ENCODE peak calls at places on chromosomes 13 and 19, in six cellular contexts. W is glutamatergic neuron; Y is CD14-positive monocyte; C is fibroblast of lung; U is CD8-positive, alpha-beta T cell; X is tibial nerve. P is an unnamed sample.

GRCh38 chr19:46631481-46631880 is 4.5 kb downstream of the GNG8 start:
- DNase-seq in W (peak; percentile 76), Y (no peak), C (no peak), U (no peak), X (peak; percentile 64), P (no peak)

GRCh38 chr19:54248016-54248601 is 5.5 kb upstream of the LILRA6 start:
- DNase-seq in W (no peak), Y (peak; percentile 93), C (no peak), U (no peak), X (no peak), P (no peak)

GRCh38 chr13:74136089-74136658 is 2.0 kb upstream of the KLF12 start:
- DNase-seq in W (peak; percentile 51), Y (no peak), C (peak; percentile 67), U (no peak), X (no peak), P (peak; percentile 17)

GRCh38 chr19:1177322-1178114 is 3.5 kb upstream of the SBNO2 start:
- DNase-seq in W (no peak), Y (no peak), C (peak; percentile 94), U (no peak), X (no peak), P (no peak)

GRCh38 chr13:101523732-101524131 is 71.3 kb downstream of the ITGBL1 start:
- DNase-seq in W (no peak), Y (no peak), C (peak; percentile 68), U (no peak), X (no peak), P (no peak)

GRCh38 chr13:42892760-42893159 is 99.3 kb downstream of the EPSTI1 start:
- DNase-seq in W (no peak), Y (no peak), C (peak; percentile 69), U (no peak), X (no peak), P (no peak)

GRCh38 chr13:107421028-107421427 is 794.3 kb downstream of the LIG4 start:
- DNase-seq in W (no peak), Y (no peak), C (peak; percentile 49), U (no peak), X (no peak), P (no peak)

GRCh38 chr19:49222011-49222410 is 64.4 kb downstream of the TRPM4 start:
- DNase-seq in W (no peak), Y (no peak), C (no peak), U (no peak), X (no peak), P (no peak)

GRCh38 chr13:33285420-33286124 is at the start of gene STARD13:
- DNase-seq in W (peak; percentile 81), Y (peak; percentile 50), C (peak; percentile 98), U (no peak), X (peak; percentile 95), P (peak; percentile 47)

GRCh38 chr13:111143875-111144540 is 28.9 kb downstream of the ARHGEF7 start:
- DNase-seq in W (no peak), Y (no peak), C (no peak), U (no peak), X (no peak), P (no peak)

GRCh38 chr19:18596752-18597157 is 8.2 kb downstream of the REX1BD start:
- DNase-seq in W (peak; percentile 68), Y (peak; percentile 75), C (peak; percentile 32), U (no peak), X (no peak), P (no peak)

GRCh38 chr19:3450796-3451411 is 29.4 kb downstream of the SMIM24 start:
- DNase-seq in W (no peak), Y (peak; percentile 68), C (peak; percentile 100), U (no peak), X (no peak), P (no peak)

GRCh38 chr13:45696610-45697226 is 5.4 kb upstream of the CBY2 start:
- DNase-seq in W (no peak), Y (no peak), C (no peak), U (no peak), X (no peak), P (no peak)

GRCh38 chr13:33452873-33453558 is 167.5 kb upstream of the STARD13 start:
- DNase-seq in W (no peak), Y (no peak), C (no peak), U (no peak), X (no peak), P (no peak)

GRCh38 chr19:42176649-42176989 is 40.9 kb downstream of the DEDD2 start:
- DNase-seq in W (no peak), Y (no peak), C (no peak), U (no peak), X (no peak), P (no peak)

GRCh38 chr19:42175952-42176648 is 41.4 kb downstream of the DEDD2 start:
- DNase-seq in W (no peak), Y (no peak), C (peak; percentile 19), U (no peak), X (no peak), P (no peak)

GRCh38 chr19:42175335-42175734 is 42.1 kb downstream of the DEDD2 start:
- DNase-seq in W (no peak), Y (no peak), C (no peak), U (no peak), X (no peak), P (no peak)

GRCh38 chr19:42177686-42178019 is 39.8 kb downstream of the DEDD2 start:
- DNase-seq in W (no peak), Y (no peak), C (no peak), U (no peak), X (no peak), P (no peak)

DNA sequence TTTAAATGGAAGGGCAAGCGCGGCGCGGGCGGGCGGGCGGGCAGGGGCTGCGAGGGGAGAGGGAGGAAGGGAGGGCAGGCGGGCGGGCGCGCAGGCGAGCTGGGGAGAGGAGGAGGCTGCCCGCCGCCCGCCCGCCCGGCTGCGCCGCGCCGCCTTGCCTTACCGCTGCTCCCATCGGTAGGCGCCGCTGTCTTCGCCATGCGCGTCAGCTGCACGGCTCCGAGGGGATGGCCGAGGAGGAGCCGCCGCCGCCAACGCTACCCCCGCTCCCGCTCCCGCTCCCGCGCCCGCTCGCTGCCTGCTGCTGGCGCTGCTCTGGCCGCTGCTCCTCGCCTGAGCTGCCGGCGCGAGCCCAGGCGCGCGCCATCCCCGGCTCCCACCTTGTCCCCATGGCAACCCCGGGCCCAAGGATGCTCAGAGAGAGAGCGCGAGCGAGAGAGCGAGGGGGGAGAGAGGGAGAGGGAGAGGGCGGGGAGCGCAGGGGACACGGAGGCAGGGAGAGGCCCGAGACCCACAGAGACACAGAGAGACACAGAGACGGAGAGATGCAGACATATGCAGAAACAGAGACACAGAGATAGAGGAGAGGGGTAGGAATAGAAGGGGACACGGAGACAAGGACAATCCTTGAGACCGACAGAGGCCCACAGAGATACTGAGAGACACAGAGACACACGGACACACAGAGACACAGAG is 40.3 kb downstream of the DEDD2 start:
- DNase-seq in W (peak; percentile 95), Y (peak; percentile 62), C (peak; percentile 69), U (peak; percentile 52), X (peak; percentile 26), P (peak; percentile 75)
- TF ChIP-seq CTCF in W (no peak), Y (peak; percentile 47), C (peak; percentile 20), U (peak; percentile 43), X (peak; percentile 56), P (peak; percentile 54)

GRCh38 chr19:55913643-55914268 is 18.4 kb downstream of the NLRP13 start:
- DNase-seq in W (no peak), Y (no peak), C (no peak), U (no peak), X (no peak), P (no peak)
- TF ChIP-seq CTCF in W (no peak), Y (peak; percentile 11), C (no peak), U (no peak), X (no peak), P (no peak)

GRCh38 chr13:104937881-104938280 is 1597.6 kb downstream of the EFNB2 start:
- DNase-seq in W (no peak), Y (no peak), C (no peak), U (no peak), X (no peak), P (no peak)
- TF ChIP-seq CTCF in W (no peak), Y (no peak), C (no peak), U (no peak), X (no peak), P (no peak)

DNA sequence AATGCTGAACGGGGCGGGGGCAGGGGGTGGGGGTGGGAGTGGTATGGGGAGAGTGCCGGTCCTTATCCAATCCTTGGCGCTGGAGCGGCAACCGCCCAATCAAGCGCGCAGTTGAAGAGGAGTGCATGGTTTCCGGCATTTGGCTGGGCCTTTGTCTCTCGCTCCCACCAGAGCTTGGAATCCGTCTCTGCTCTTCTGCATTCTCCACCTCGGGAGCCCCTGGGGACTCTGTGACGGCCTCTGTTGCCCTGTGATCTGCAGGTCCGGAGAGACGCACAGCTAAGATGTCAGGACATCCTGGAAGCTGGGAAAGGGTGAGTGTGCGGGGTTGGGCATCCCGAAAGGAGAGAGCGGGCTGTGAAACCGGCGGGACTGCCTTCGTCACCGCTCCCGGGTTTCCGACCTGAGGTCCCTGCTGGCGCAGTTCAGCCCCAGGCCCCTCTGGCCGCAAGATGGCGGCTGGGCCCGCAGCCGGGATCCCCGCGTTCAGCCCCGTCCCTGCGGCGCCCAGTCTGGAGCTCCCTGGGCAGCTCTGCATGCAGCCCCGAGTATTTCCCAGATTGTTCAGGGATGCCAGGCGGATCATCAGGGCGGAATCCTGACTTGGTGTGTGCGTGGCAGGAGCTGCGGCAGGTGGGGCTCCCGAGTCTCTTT is 53.6 kb upstream of the ZNF254 start:
- DNase-seq in W (peak; percentile 91), Y (peak; percentile 73), C (peak; percentile 91), U (peak; percentile 70), X (peak; percentile 77), P (peak; percentile 92)
- TF ChIP-seq CTCF in W (peak; percentile 10), Y (no peak), C (no peak), U (no peak), X (no peak), P (peak; percentile 15)

DNA sequence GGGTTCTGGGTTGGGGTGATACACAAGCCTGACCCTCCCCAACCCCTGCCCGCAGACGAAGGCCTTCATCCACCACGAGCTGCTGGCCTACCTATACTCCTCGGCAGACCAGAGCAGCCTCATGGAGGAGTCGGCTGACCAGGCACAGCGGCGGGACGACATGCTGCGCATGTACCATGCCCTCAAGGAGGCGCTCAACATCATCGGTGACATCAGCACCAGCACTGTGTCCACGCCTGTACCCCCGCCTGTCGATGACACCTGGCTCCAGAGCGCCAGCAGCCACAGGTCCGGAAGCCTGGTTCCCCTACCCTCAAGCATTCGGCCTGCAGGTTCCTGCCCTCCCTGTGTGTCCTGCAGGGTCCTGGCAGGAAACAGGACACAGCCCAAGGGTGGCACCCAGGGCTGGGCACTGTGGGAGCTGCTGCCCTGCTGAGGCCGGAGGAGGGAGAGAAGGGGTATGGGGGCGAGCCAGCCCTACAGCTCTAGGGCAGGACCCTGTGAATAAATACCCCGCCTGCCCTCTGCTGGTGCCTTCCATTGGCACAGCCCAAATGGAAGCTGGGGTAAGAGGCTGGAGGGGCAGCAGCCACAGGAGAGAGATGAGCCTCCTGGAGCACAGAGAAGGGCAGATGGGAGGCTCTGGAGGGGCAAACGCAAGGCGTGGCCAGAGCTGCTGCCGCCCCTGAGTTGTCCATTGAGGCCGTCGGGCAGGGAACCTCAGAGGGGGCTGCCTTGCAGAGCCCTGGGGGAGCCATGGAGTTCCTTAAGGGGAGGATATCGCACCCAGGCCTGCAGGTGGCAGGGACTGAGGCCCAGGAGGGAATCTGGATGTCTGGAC is 6.8 kb downstream of the TMED1 start:
- DNase-seq in W (no peak), Y (no peak), C (no peak), U (no peak), X (no peak), P (no peak)
- TF ChIP-seq CTCF in W (no peak), Y (no peak), C (no peak), U (no peak), X (no peak), P (peak; percentile 8)

P was measured in GM10248.